ENCODE peak calls at places on chromosomes 16 and 17, in five cellular contexts. One of them, this sample, is unnamed.

GRCh38 chr16:1763521-1764511 is 7.5 kb downstream of the NME3 start:
- DNase-seq in T-helper 22 cell: no peak
- DNase-seq in uterus: no peak
- DNase-seq in HTR-8/SVneo: peak
- DNase-seq in caudate nucleus: no peak
- DNase-seq in this sample: no peak

GRCh38 chr16:29745853-29746345 is at the start of gene C16orf54:
- DNase-seq in T-helper 22 cell: peak
- DNase-seq in HTR-8/SVneo: no peak
- DNase-seq in caudate nucleus: no peak
- DNase-seq in uterus: peak
- DNase-seq in this sample: peak

GRCh38 chr16:81940781-81941560 is 70.3 kb downstream of the SDR42E1 start:
- DNase-seq in HTR-8/SVneo: peak
- DNase-seq in caudate nucleus: no peak
- DNase-seq in uterus: no peak
- DNase-seq in T-helper 22 cell: no peak
- DNase-seq in this sample: no peak

GRCh38 chr17:79850571-79851460 is 11.6 kb upstream of the CBX4 start:
- DNase-seq in uterus: no peak
- DNase-seq in caudate nucleus: no peak
- DNase-seq in HTR-8/SVneo: peak
- DNase-seq in T-helper 22 cell: no peak
- DNase-seq in this sample: no peak

GRCh38 chr16:50557046-50557445 is 8.8 kb downstream of the NKD1 start:
- DNase-seq in caudate nucleus: no peak
- DNase-seq in uterus: no peak
- DNase-seq in T-helper 22 cell: no peak
- DNase-seq in HTR-8/SVneo: no peak
- DNase-seq in this sample: no peak

GRCh38 chr17:80815151-80815561 is 176.5 kb upstream of the CHMP6 start:
- DNase-seq in HTR-8/SVneo: no peak
- DNase-seq in caudate nucleus: no peak
- DNase-seq in uterus: no peak
- DNase-seq in T-helper 22 cell: no peak
- DNase-seq in this sample: no peak

GRCh38 chr16:62089715-62090114 is 53.5 kb upstream of the CDH8 start:
- DNase-seq in uterus: no peak
- DNase-seq in T-helper 22 cell: no peak
- DNase-seq in HTR-8/SVneo: no peak
- DNase-seq in caudate nucleus: no peak
- DNase-seq in this sample: no peak

GRCh38 chr17:57363998-57364645 is 107.8 kb downstream of the MSI2 start:
- DNase-seq in uterus: no peak
- DNase-seq in HTR-8/SVneo: no peak
- DNase-seq in T-helper 22 cell: no peak
- DNase-seq in caudate nucleus: no peak
- DNase-seq in this sample: no peak

GRCh38 chr17:55200904-55201608 is 63.7 kb upstream of the HLF start:
- DNase-seq in caudate nucleus: no peak
- DNase-seq in T-helper 22 cell: no peak
- DNase-seq in uterus: no peak
- DNase-seq in HTR-8/SVneo: no peak
- DNase-seq in this sample: no peak

GRCh38 chr16:50245417-50246298 is 20.7 kb upstream of the ADCY7 start:
- DNase-seq in caudate nucleus: no peak
- DNase-seq in HTR-8/SVneo: peak
- DNase-seq in uterus: no peak
- DNase-seq in T-helper 22 cell: no peak
- DNase-seq in this sample: no peak

GRCh38 chr17:3647769-3648540 is 11.4 kb downstream of the CTNS start:
- DNase-seq in caudate nucleus: peak
- DNase-seq in T-helper 22 cell: no peak
- DNase-seq in HTR-8/SVneo: no peak
- DNase-seq in uterus: no peak
- DNase-seq in this sample: no peak

GRCh38 chr17:21280081-21280518 is 4.4 kb upstream of the MAP2K3 start:
- DNase-seq in caudate nucleus: peak
- DNase-seq in T-helper 22 cell: peak
- DNase-seq in uterus: peak
- DNase-seq in HTR-8/SVneo: peak
- DNase-seq in this sample: peak